ENCODE peak calls at places on chromosome 7, in six cellular contexts. C is effector memory CD4-positive, alpha-beta T cell; I is activated T-helper 1 cell treated with anti-CD3 and anti-CD28 coated beads, Interleukin-2, amount 50 U/mL, for 16 hours; R is stimulated activated CD8-positive, alpha-beta memory T cell treated with anti-CD3 and anti-CD28 coated beads, Interleukin-15, amount 100 ng/mL, for 24 hours; T is amygdala; B is T-helper 17 cell. O is an unnamed sample.

GRCh38 chr7:150379590-150380379 is 655 bp downstream of the ZNF775 start:
- DNase-seq in T (no peak), B (no peak), R (no peak), I (no peak), C (no peak), O (no peak)

GRCh38 chr7:101398631-101399289 is 36.1 kb downstream of the COL26A1 start:
- DNase-seq in I (no peak), B (no peak), T (no peak), R (no peak), C (no peak), O (no peak)

GRCh38 chr7:122622682-122623081 is 76.2 kb downstream of the RNF133 start:
- DNase-seq in C (no peak), R (no peak), T (no peak), B (no peak), I (no peak), O (no peak)

GRCh38 chr7:28556036-28556435 is 143.7 kb downstream of the CREB5 start:
- DNase-seq in T (no peak), I (no peak), C (no peak), R (no peak), B (no peak), O (no peak)

GRCh38 chr7:151104411-151105235 is 18.3 kb downstream of the AGAP3 start:
- DNase-seq in B (no peak), C (no peak), T (no peak), I (no peak), R (no peak), O (no peak)

GRCh38 chr7:116597384-116597783 is 72.5 kb downstream of the CAV1 start:
- DNase-seq in T (no peak), B (no peak), R (no peak), I (no peak), C (no peak), O (no peak)

GRCh38 chr7:38600746-38601145 is 30.4 kb downstream of the AMPH start:
- DNase-seq in B (no peak), C (no peak), I (no peak), T (no peak), R (no peak), O (no peak)

GRCh38 chr7:105011771-105012502 is 2.1 kb upstream of the KMT2E start:
- DNase-seq in I (peak), C (peak), B (peak), T (no peak), R (no peak), O (no peak)

GRCh38 chr7:130667593-130668257 is 823 bp downstream of the COPG2 start:
- DNase-seq in B (no peak), T (no peak), I (no peak), R (no peak), C (no peak), O (no peak)

GRCh38 chr7:108282427-108282996 is 152.4 kb upstream of the LAMB4 start:
- DNase-seq in T (no peak), B (no peak), I (no peak), R (no peak), C (no peak), O (no peak)

GRCh38 chr7:117871401-117871777 is 1.9 kb downstream of the CTTNBP2 start:
- DNase-seq in C (no peak), I (no peak), B (no peak), R (no peak), T (no peak), O (no peak)

GRCh38 chr7:8442814-8443304 is 9.4 kb downstream of the NXPH1 start:
- DNase-seq in T (no peak), R (peak), B (peak), C (no peak), I (no peak), O (peak)

GRCh38 chr7:106190589-106191330 is 78.6 kb upstream of the SYPL1 start:
- DNase-seq in T (no peak), R (no peak), C (no peak), B (no peak), I (no peak), O (no peak)

GRCh38 chr7:21393937-21394336 is 33.9 kb upstream of the SP4 start:
- DNase-seq in T (no peak), R (no peak), C (no peak), B (no peak), I (no peak), O (no peak)

GRCh38 chr7:36638140-36638539 is 86.2 kb downstream of the AOAH start:
- DNase-seq in R (no peak), T (no peak), I (no peak), C (no peak), B (no peak), O (no peak)

GRCh38 chr7:2403718-2404648 is 572 bp downstream of the CHST12 start:
- DNase-seq in C (no peak), B (peak), T (no peak), R (no peak), I (no peak), O (no peak)

GRCh38 chr7:129271500-129272355 is 46.9 kb downstream of the AHCYL2 start:
- DNase-seq in C (peak), T (no peak), I (peak), B (peak), R (no peak), O (no peak)

GRCh38 chr7:95537483-95537882 is 51.7 kb downstream of the ASB4 start:
- DNase-seq in R (no peak), B (no peak), C (no peak), T (no peak), I (no peak), O (no peak)

GRCh38 chr7:38025815-38026214 is 105.4 kb downstream of the EPDR1 start:
- DNase-seq in I (no peak), C (no peak), B (no peak), T (no peak), R (no peak), O (no peak)

GRCh38 chr7:45646996-45647411 is 72.8 kb downstream of the ADCY1 start:
- DNase-seq in R (no peak), B (no peak), T (no peak), I (no peak), C (no peak), O (peak)

GRCh38 chr7:94418851-94419250 is 24.2 kb downstream of the COL1A2 start:
- DNase-seq in C (no peak), B (no peak), I (no peak), T (no peak), R (no peak), O (no peak)

GRCh38 chr7:140541513-140542192 is 62.3 kb upstream of the MKRN1 start:
- DNase-seq in B (no peak), I (no peak), T (no peak), R (no peak), C (no peak), O (peak)

GRCh38 chr7:157077986-157078644 is 60.6 kb upstream of the UBE3C start:
- DNase-seq in B (no peak), C (no peak), R (no peak), I (no peak), T (no peak), O (no peak)

GRCh38 chr7:107934991-107935770 is 44.2 kb downstream of the DLD start:
- DNase-seq in R (no peak), C (no peak), B (no peak), I (no peak), T (no peak), O (no peak)

GRCh38 chr7:27171636-27172387 is 2.3 kb downstream of the HOXA10 start:
- DNase-seq in B (no peak), C (no peak), I (no peak), T (no peak), R (no peak), O (peak)

GRCh38 chr7:75813084-75813483 is 522 bp downstream of the CCL24 start:
- DNase-seq in I (no peak), T (no peak), B (no peak), R (no peak), C (no peak), O (no peak)

GRCh38 chr7:620052-620451 is 100.4 kb upstream of the PDGFA start:
- DNase-seq in I (no peak), R (no peak), B (no peak), C (no peak), T (no peak), O (no peak)

GRCh38 chr7:104772405-104772821 is 241.6 kb upstream of the KMT2E start:
- DNase-seq in R (no peak), T (no peak), B (no peak), C (no peak), I (no peak), O (no peak)

GRCh38 chr7:41491313-41491712 is 211.6 kb downstream of the INHBA start:
- DNase-seq in T (no peak), I (no peak), B (no peak), R (no peak), C (no peak), O (no peak)

GRCh38 chr7:135333946-135334345 is 100.3 kb downstream of the STRA8 start:
- DNase-seq in T (no peak), B (no peak), R (no peak), I (no peak), C (no peak), O (no peak)

GRCh38 chr7:37510043-37510634 is 61.5 kb upstream of the ELMO1 start:
- DNase-seq in T (no peak), I (no peak), C (no peak), R (no peak), B (no peak), O (no peak)

GRCh38 chr7:92682767-92683539 is 92.8 kb upstream of the FAM133B start:
- DNase-seq in C (no peak), I (no peak), T (no peak), R (no peak), B (no peak), O (no peak)

GRCh38 chr7:28020302-28020940 is 160.2 kb downstream of the JAZF1 start:
- DNase-seq in T (peak), C (peak), I (no peak), R (no peak), B (no peak), O (no peak)

GRCh38 chr7:78095549-78095948 is 297.0 kb downstream of the PHTF2 start:
- DNase-seq in B (no peak), T (no peak), C (no peak), I (no peak), R (no peak), O (no peak)

GRCh38 chr7:116527521-116527920 is 2.7 kb downstream of the CAV1 start:
- DNase-seq in R (no peak), I (no peak), C (no peak), T (no peak), B (no peak), O (no peak)

GRCh38 chr7:87445897-87446296 is 29.6 kb downstream of the ABCB4 start:
- DNase-seq in B (no peak), R (no peak), T (no peak), I (no peak), C (no peak), O (no peak)

O was measured in RWPE2.